ENCODE peak calls at places on chromosomes 11 and 22, in nine cellular contexts. P is A673; C is stimulated activated CD8-positive, alpha-beta memory T cell treated with anti-CD3 and anti-CD28 coated beads, Interleukin-15, amount 100 ng/mL, for 24 hours; Y is epithelial cell of esophagus; X is NCI-H1092 treated with DMSO at 0.1 percent for 48 hours; J is T-helper 1 cell; F is WERI-Rb-1; G is GM23248; K is sciatic nerve. Z is an unnamed sample.
A peak's percentile ranks its signal among the peaks of the same experiment; 100 is the strongest.

GRCh38 chr11:66868726-66869291 is 11.9 kb downstream of the LRFN4 start:
- DNase-seq in P (peak; percentile 63), C (peak; percentile 49), Y (peak; percentile 66), X (no peak), J (peak; percentile 74), F (peak; percentile 94), G (no peak), K (no peak), Z (peak; percentile 64)

GRCh38 chr11:68436985-68437926 is 23.3 kb upstream of the PPP6R3 start:
- DNase-seq in P (peak; percentile 85), C (no peak), Y (peak; percentile 72), X (no peak), J (no peak), F (no peak), G (peak; percentile 90), K (no peak), Z (no peak)

GRCh38 chr11:130581631-130582030 is 133.2 kb downstream of the ADAMTS15 start:
- DNase-seq in P (peak; percentile 42), C (no peak), Y (no peak), X (no peak), J (no peak), F (no peak), G (peak; percentile 52), K (no peak), Z (no peak)

GRCh38 chr11:73760066-73760679 is 701 bp downstream of the RAB6A start:
- DNase-seq in P (peak; percentile 19), C (no peak), Y (no peak), X (peak; percentile 30), J (no peak), F (peak; percentile 43), G (peak; percentile 71), K (peak; percentile 83), Z (no peak)

GRCh38 chr11:62152245-62153086 is 28.7 kb downstream of the INCENP start:
- DNase-seq in P (no peak), C (no peak), Y (no peak), X (no peak), J (no peak), F (no peak), G (no peak), K (no peak), Z (no peak)

GRCh38 chr11:116175707-116176106 is 597.1 kb downstream of the BUD13 start:
- DNase-seq in P (no peak), C (no peak), Y (no peak), X (peak; percentile 45), J (no peak), F (peak; percentile 86), G (no peak), K (no peak), Z (no peak)

GRCh38 chr11:118921929-118922744 is 3.6 kb downstream of the BCL9L start:
- DNase-seq in P (peak; percentile 51), C (no peak), Y (peak; percentile 79), X (no peak), J (no peak), F (peak; percentile 72), G (peak; percentile 83), K (peak; percentile 86), Z (no peak)

GRCh38 chr11:105177658-105178057 is 38.1 kb upstream of the CARD18 start:
- DNase-seq in P (no peak), C (no peak), Y (peak; percentile 50), X (no peak), J (no peak), F (no peak), G (peak; percentile 90), K (no peak), Z (no peak)

GRCh38 chr11:67262731-67263675 is 3.3 kb upstream of the GRK2 start:
- DNase-seq in P (peak; percentile 90), C (no peak), Y (peak; percentile 92), X (peak; percentile 76), J (peak; percentile 70), F (peak; percentile 86), G (peak; percentile 94), K (peak; percentile 88), Z (peak; percentile 66)

GRCh38 chr11:121681536-121681935 is 228.8 kb upstream of the SORL1-AS1 start:
- DNase-seq in P (no peak), C (no peak), Y (peak; percentile 26), X (no peak), J (no peak), F (no peak), G (no peak), K (no peak), Z (no peak)

GRCh38 chr11:101553891-101554292 is 29.9 kb downstream of the TRPC6 start:
- DNase-seq in P (no peak), C (no peak), Y (no peak), X (no peak), J (no peak), F (no peak), G (no peak), K (no peak), Z (no peak)

GRCh38 chr22:21640810-21641209 is 1.3 kb upstream of the SDF2L1 start:
- DNase-seq in P (no peak), C (no peak), Y (no peak), X (no peak), J (no peak), F (no peak), G (no peak), K (no peak), Z (no peak)

GRCh38 chr11:75052457-75052856 is 44.2 kb downstream of the OR2AT4 start:
- DNase-seq in P (no peak), C (no peak), Y (no peak), X (no peak), J (no peak), F (no peak), G (no peak), K (no peak), Z (no peak)

GRCh38 chr11:67393437-67393836 is 1.7 kb downstream of the RAD9A start:
- DNase-seq in P (no peak), C (no peak), Y (no peak), X (no peak), J (no peak), F (no peak), G (no peak), K (no peak), Z (no peak)

GRCh38 chr11:11722861-11723260 is 101.1 kb upstream of the GALNT18 start:
- DNase-seq in P (no peak), C (no peak), Y (no peak), X (no peak), J (no peak), F (no peak), G (no peak), K (no peak), Z (no peak)

GRCh38 chr11:47335733-47336132 is 16.8 kb downstream of the MYBPC3 start:
- DNase-seq in P (no peak), C (no peak), Y (no peak), X (no peak), J (no peak), F (no peak), G (no peak), K (no peak), Z (no peak)

GRCh38 chr11:13042873-13043338 is 33.8 kb downstream of the RASSF10 start:
- DNase-seq in P (no peak), C (no peak), Y (no peak), X (peak; percentile 35), J (no peak), F (no peak), G (no peak), K (no peak), Z (no peak)

GRCh38 chr22:24812950-24813349 is 6.9 kb downstream of the SGSM1 start:
- DNase-seq in P (no peak), C (no peak), Y (no peak), X (no peak), J (no peak), F (no peak), G (no peak), K (no peak), Z (no peak)

GRCh38 chr11:60125962-60126585 is 37.6 kb downstream of the MS4A2 start:
- DNase-seq in P (no peak), C (no peak), Y (peak; percentile 64), X (no peak), J (no peak), F (no peak), G (no peak), K (no peak), Z (no peak)

GRCh38 chr22:18065256-18065655 is 12.5 kb upstream of the PEX26 start:
- DNase-seq in P (no peak), C (no peak), Y (peak; percentile 56), X (no peak), J (no peak), F (peak; percentile 35), G (no peak), K (no peak), Z (no peak)

GRCh38 chr11:130786987-130787688 is 129.1 kb downstream of the SNX19 start:
- DNase-seq in P (no peak), C (no peak), Y (peak; percentile 63), X (no peak), J (no peak), F (no peak), G (peak; percentile 30), K (no peak), Z (no peak)